ENCODE peak calls at places on chromosome 11, in nine cellular contexts. C, Z, N, B, V, U, G, P and K are unnamed samples.

GRCh38 chr11:35487532-35488078 is 37.8 kb downstream of the PAMR1 start:
- DNase-seq in C (no peak), Z (no peak), N (no peak), B (no peak), V (peak), U (peak), G (peak), P (peak), K (no peak)

GRCh38 chr11:98601181-98601773 is 419.5 kb upstream of the CNTN5 start:
- DNase-seq in C (peak), Z (no peak), N (peak), B (no peak), V (no peak), U (no peak), G (no peak), P (no peak), K (no peak)

GRCh38 chr11:108500169-108500568 is 2.0 kb upstream of the POGLUT3 start:
- DNase-seq in C (no peak), Z (no peak), N (no peak), B (no peak), V (no peak), U (no peak), G (no peak), P (no peak), K (no peak)

GRCh38 chr11:67117667-67118058 is 1.4 kb upstream of the KDM2A start:
- DNase-seq in C (peak), Z (no peak), N (peak), B (peak), V (no peak), U (peak), G (no peak), P (no peak), K (no peak)

GRCh38 chr11:86805873-86806310 is 5.5 kb downstream of the PRSS23 start:
- DNase-seq in C (no peak), Z (no peak), N (no peak), B (no peak), V (no peak), U (peak), G (no peak), P (no peak), K (no peak)

GRCh38 chr11:129576652-129577051 is 201.0 kb downstream of the BARX2 start:
- DNase-seq in C (no peak), Z (no peak), N (no peak), B (no peak), V (no peak), U (no peak), G (no peak), P (no peak), K (no peak)

GRCh38 chr11:121249039-121249663 is 43.4 kb upstream of the SC5D start:
- DNase-seq in C (no peak), Z (no peak), N (no peak), B (no peak), V (no peak), U (peak), G (peak), P (peak), K (no peak)

GRCh38 chr11:83938148-83938547 is 652.0 kb upstream of the CCDC90B start:
- DNase-seq in C (no peak), Z (no peak), N (no peak), B (no peak), V (no peak), U (no peak), G (no peak), P (no peak), K (no peak)

GRCh38 chr11:65434667-65435179 is 12.1 kb downstream of the NEAT1 start:
- DNase-seq in C (peak), Z (no peak), N (peak), B (no peak), V (no peak), U (no peak), G (no peak), P (no peak), K (no peak)

GRCh38 chr11:129960216-129961214 is 42.1 kb downstream of the PRDM10 start:
- DNase-seq in C (no peak), Z (no peak), N (no peak), B (no peak), V (no peak), U (no peak), G (no peak), P (peak), K (no peak)

GRCh38 chr11:132999519-132999918 is 532.8 kb downstream of the OPCML start:
- DNase-seq in C (no peak), Z (no peak), N (no peak), B (no peak), V (no peak), U (peak), G (no peak), P (no peak), K (no peak)

GRCh38 chr11:94132152-94132558 is 3.5 kb downstream of the PANX1 start:
- DNase-seq in C (peak), Z (no peak), N (no peak), B (no peak), V (no peak), U (no peak), G (no peak), P (no peak), K (no peak)

GRCh38 chr11:83011333-83012167 is 60.1 kb downstream of the RAB30 start:
- DNase-seq in C (no peak), Z (no peak), N (no peak), B (no peak), V (no peak), U (no peak), G (no peak), P (no peak), K (no peak)

GRCh38 chr11:81059356-81059755 is 1618.5 kb upstream of the TENM4 start:
- DNase-seq in C (no peak), Z (no peak), N (no peak), B (no peak), V (no peak), U (peak), G (no peak), P (no peak), K (no peak)

GRCh38 chr11:126886636-126887035 is 113.9 kb downstream of the KIRREL3 start:
- DNase-seq in C (no peak), Z (no peak), N (no peak), B (no peak), V (no peak), U (no peak), G (no peak), P (no peak), K (no peak)

GRCh38 chr11:34208266-34209135 is 103.1 kb downstream of the NAT10 start:
- DNase-seq in C (no peak), Z (no peak), N (no peak), B (no peak), V (no peak), U (no peak), G (no peak), P (no peak), K (no peak)

GRCh38 chr11:73154178-73154577 is 12.1 kb upstream of the FCHSD2 start:
- DNase-seq in C (peak), Z (no peak), N (peak), B (peak), V (no peak), U (no peak), G (no peak), P (no peak), K (no peak)

GRCh38 chr11:27757953-27758352 is 57.7 kb upstream of the BDNF start:
- DNase-seq in C (no peak), Z (no peak), N (no peak), B (no peak), V (no peak), U (no peak), G (no peak), P (no peak), K (no peak)

GRCh38 chr11:69211540-69212120 is 55.9 kb downstream of the SMIM38 start:
- DNase-seq in C (no peak), Z (no peak), N (peak), B (no peak), V (no peak), U (no peak), G (no peak), P (no peak), K (no peak)

GRCh38 chr11:15519911-15520310 is 405.2 kb downstream of the INSC start:
- DNase-seq in C (no peak), Z (no peak), N (no peak), B (no peak), V (no peak), U (no peak), G (no peak), P (no peak), K (no peak)

GRCh38 chr11:10602366-10602765 is 33.9 kb upstream of the LYVE1 start:
- DNase-seq in C (no peak), Z (no peak), N (no peak), B (no peak), V (no peak), U (no peak), G (no peak), P (no peak), K (no peak)

GRCh38 chr11:10597877-10598341 is 29.4 kb upstream of the LYVE1 start:
- DNase-seq in C (no peak), Z (no peak), N (no peak), B (no peak), V (no peak), U (no peak), G (no peak), P (no peak), K (no peak)

GRCh38 chr11:10601722-10602281 is 33.3 kb upstream of the LYVE1 start:
- DNase-seq in C (no peak), Z (no peak), N (peak), B (peak), V (no peak), U (no peak), G (no peak), P (no peak), K (no peak)

GRCh38 chr11:10600570-10601248 is 32.2 kb upstream of the LYVE1 start:
- DNase-seq in C (no peak), Z (no peak), N (no peak), B (no peak), V (no peak), U (no peak), G (no peak), P (no peak), K (no peak)

GRCh38 chr11:10599388-10600175 is 31.1 kb upstream of the LYVE1 start:
- DNase-seq in C (no peak), Z (no peak), N (peak), B (no peak), V (no peak), U (no peak), G (no peak), P (no peak), K (no peak)
- TF ChIP-seq POLR2AphosphoS5 in C (peak), Z (no peak), N (peak), B (no peak), V (no peak), U (no peak), G (no peak), P (no peak), K (peak)

GRCh38 chr11:134345237-134345550 is 13.4 kb downstream of the GLB1L2 start:
- DNase-seq in C (no peak), Z (no peak), N (no peak), B (no peak), V (no peak), U (no peak), G (no peak), P (no peak), K (no peak)
- H3K27ac ChIP-seq in C (no peak), Z (no peak), N (no peak), B (no peak), V (no peak), U (no peak), G (no peak), P (no peak), K (no peak)

GRCh38 chr11:96337541-96338530 is 5.2 kb downstream of the MAML2 start:
- DNase-seq in C (no peak), Z (no peak), N (no peak), B (peak), V (no peak), U (no peak), G (no peak), P (no peak), K (no peak)
- H3K4me3 ChIP-seq in C (peak), Z (no peak), N (no peak), B (peak), V (no peak), U (no peak), G (peak), P (no peak), K (no peak)

GRCh38 chr11:113121746-113122145 is 160.5 kb downstream of the NCAM1 start:
- DNase-seq in C (no peak), Z (no peak), N (no peak), B (no peak), V (no peak), U (no peak), G (no peak), P (no peak), K (no peak)
- TF ChIP-seq POLR2AphosphoS5 in C (no peak), Z (no peak), N (no peak), B (no peak), V (no peak), U (no peak), G (no peak), P (no peak), K (no peak)